ENCODE peak calls at places on chromosomes 2 and 18, in six cellular contexts. H, E, Y, L, S and T are unnamed samples.

GRCh38 chr18:48815182-48815520 is 135.6 kb downstream of the SMAD7 start:
- DNase-seq in H (no peak), E (no peak), Y (no peak), L (no peak), S (no peak), T (no peak)

GRCh38 chr2:11480406-11480805 is 14.4 kb upstream of the E2F6 start:
- DNase-seq in H (no peak), E (no peak), Y (no peak), L (no peak), S (no peak), T (no peak)

GRCh38 chr2:213199871-213200270 is 48.5 kb upstream of the IKZF2 start:
- DNase-seq in H (no peak), E (no peak), Y (no peak), L (peak), S (no peak), T (no peak)

GRCh38 chr2:224145751-224146355 is 106.8 kb upstream of the SERPINE2 start:
- DNase-seq in H (peak), E (peak), Y (no peak), L (peak), S (no peak), T (no peak)

GRCh38 chr2:147108553-147108952 is 736.3 kb upstream of the ACVR2A start:
- DNase-seq in H (no peak), E (peak), Y (no peak), L (no peak), S (no peak), T (no peak)

GRCh38 chr2:232315049-232315922 is 63.3 kb upstream of the ALPP start:
- DNase-seq in H (no peak), E (peak), Y (no peak), L (no peak), S (peak), T (no peak)

GRCh38 chr18:61697306-61697909 is 195.4 kb downstream of the RNF152 start:
- DNase-seq in H (no peak), E (no peak), Y (no peak), L (no peak), S (no peak), T (peak)

GRCh38 chr2:128543646-128544045 is 225.0 kb upstream of the HS6ST1 start:
- DNase-seq in H (no peak), E (peak), Y (no peak), L (no peak), S (peak), T (peak)

GRCh38 chr2:171924170-171924942 is 2.1 kb downstream of the HAT1 start:
- DNase-seq in H (no peak), E (no peak), Y (no peak), L (no peak), S (no peak), T (no peak)

GRCh38 chr18:70044626-70045025 is 97.0 kb upstream of the CD226 start:
- DNase-seq in H (peak), E (peak), Y (no peak), L (peak), S (no peak), T (no peak)

GRCh38 chr2:117980783-117981676 is 32.8 kb downstream of the CCDC93 start:
- DNase-seq in H (no peak), E (peak), Y (no peak), L (peak), S (no peak), T (no peak)

GRCh38 chr2:218026244-218026643 is 23.4 kb upstream of the TNS1 start:
- DNase-seq in H (no peak), E (no peak), Y (no peak), L (no peak), S (no peak), T (no peak)

GRCh38 chr2:23411752-23412431 is 26.9 kb downstream of the KLHL29 start:
- DNase-seq in H (no peak), E (peak), Y (no peak), L (no peak), S (no peak), T (no peak)

GRCh38 chr2:7611750-7612149 is 694.5 kb downstream of the RNF144A start:
- DNase-seq in H (no peak), E (no peak), Y (no peak), L (no peak), S (no peak), T (no peak)

GRCh38 chr2:197328461-197328860 is 17.9 kb upstream of the ANKRD44 start:
- DNase-seq in H (no peak), E (no peak), Y (no peak), L (no peak), S (no peak), T (no peak)

DNA sequence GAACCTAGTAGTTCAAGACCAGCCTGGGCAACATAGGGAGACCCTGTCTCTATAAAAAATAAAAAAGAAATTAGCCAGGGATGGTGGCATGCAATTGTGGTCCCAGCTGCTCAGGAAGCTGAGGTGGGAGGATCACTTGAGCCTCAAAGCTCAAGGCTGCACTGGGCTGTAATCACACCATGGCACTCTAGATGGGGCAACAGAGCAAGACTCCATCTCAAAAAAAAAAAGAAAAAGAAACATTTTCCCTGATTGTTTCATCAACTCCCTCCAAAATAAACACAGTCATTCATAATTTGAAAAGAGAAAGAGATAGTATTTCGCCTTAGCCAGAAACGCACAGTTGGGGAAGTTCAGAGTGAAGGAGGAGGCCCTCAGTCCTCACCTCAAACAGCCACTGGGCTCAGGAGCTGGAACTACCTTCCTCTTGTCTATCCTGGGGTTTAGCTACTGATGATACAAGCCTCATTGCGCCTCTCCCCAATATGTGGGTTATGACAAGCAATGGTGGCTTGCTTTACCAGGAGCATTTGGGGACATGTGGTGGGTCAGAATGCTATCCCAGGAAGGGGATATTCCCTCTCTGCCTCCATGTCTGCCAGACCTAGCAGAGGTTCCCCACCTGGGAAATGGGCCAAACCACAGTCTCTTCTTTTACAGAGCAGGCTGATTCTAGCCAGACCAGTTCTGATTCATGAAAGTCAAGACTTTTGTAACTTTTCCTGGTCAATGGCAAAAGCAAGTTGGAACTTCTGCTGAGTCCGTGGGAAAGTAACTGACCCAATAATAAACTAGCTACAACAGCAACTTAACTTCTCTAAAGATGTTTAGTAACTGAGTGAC is 22.2 kb upstream of the TMEM87B start:
- DNase-seq in H (peak), E (peak), Y (no peak), L (peak), S (no peak), T (no peak)
- H2AFZ ChIP-seq in H (no peak), E (no peak), Y (no peak), L (no peak), S (no peak), T (no peak)

GRCh38 chr2:195608768-195609454 is 48.1 kb upstream of the SLC39A10 start:
- DNase-seq in H (no peak), E (no peak), Y (no peak), L (no peak), S (no peak), T (no peak)

GRCh38 chr2:195612515-195613495 is 44.2 kb upstream of the SLC39A10 start:
- DNase-seq in H (no peak), E (peak), Y (no peak), L (peak), S (peak), T (peak)

GRCh38 chr2:195610708-195611107 is 46.3 kb upstream of the SLC39A10 start:
- DNase-seq in H (no peak), E (no peak), Y (peak), L (no peak), S (no peak), T (no peak)

DNA sequence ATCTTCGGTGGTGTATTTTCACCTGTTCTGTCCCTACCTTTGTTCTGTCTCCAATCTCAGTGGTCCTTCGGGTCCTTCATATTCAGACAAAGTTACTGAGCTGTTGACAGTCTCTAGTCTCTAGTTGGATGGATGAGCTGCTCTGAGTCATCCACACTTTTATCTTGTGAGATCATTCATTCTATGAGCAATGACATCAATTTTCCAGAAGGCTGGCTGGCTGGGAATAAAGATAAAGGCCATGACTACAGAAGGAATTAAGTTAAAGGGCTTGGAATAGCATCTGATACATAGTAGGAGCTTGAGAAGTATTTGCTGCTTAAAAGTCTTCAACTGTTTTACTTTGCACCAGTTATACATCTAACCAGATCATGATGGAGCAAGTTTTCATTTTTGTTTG is 43.1 kb upstream of the SLC39A10 start:
- DNase-seq in H (no peak), E (peak), Y (no peak), L (peak), S (no peak), T (no peak)
- TF ChIP-seq EZH2phosphoT487 in H (no peak), E (no peak), Y (no peak), L (no peak), S (no peak), T (no peak)

DNA sequence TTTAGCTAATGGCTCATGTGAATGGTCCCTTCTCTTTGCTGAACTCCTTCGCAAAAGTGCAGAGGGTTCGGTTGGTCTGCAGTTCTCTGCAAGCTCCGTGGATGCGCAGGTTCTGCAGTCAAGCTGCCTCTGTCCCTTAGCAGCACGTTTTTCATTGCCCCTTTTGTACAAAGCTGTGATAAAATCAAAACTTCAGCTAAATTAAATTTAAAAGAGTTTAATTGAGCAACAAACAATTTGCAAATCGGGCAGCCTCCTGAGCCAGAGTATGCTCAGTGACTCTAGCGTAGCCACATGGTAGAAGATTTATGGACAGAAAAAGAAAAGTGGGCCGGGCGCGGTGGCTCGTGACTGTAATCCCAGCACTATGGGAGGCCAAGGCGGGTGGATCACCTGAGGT is 18.8 kb downstream of the TSN start:
- DNase-seq in H (no peak), E (no peak), Y (no peak), L (no peak), S (no peak), T (no peak)
- TF ChIP-seq CTCF in H (no peak), E (no peak), Y (no peak), L (no peak), S (no peak), T (no peak)

DNA sequence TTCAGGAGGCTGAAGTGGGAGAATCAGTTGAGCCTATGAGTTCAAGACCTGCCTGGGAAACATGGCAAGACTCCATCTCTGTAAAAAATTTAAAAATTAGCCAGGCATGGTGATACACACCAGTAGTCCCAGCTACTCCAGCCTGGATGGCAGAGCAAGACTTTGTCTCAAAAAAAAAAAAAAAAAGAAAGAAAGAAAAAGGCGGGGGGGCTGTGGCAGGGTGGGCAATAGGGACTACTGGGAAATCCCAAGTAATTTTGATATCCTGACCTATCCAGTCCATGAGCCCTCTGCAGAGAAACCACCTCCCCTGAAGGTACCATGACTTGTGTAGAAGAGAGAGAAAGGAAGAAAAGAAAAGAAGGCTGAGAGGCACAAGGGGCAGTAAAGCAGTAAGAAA is 45.3 kb downstream of the ALPK2 start:
- DNase-seq in H (no peak), E (no peak), Y (no peak), L (no peak), S (no peak), T (no peak)
- H2AFZ ChIP-seq in H (no peak), E (no peak), Y (no peak), L (no peak), S (no peak), T (no peak)

GRCh38 chr18:79523738-79524180 is 128.0 kb downstream of the NFATC1 start:
- DNase-seq in H (no peak), E (no peak), Y (peak), L (no peak), S (no peak), T (no peak)

GRCh38 chr18:79521806-79522205 is 126.1 kb downstream of the NFATC1 start:
- DNase-seq in H (no peak), E (no peak), Y (no peak), L (no peak), S (no peak), T (no peak)

GRCh38 chr18:79523221-79523737 is 127.5 kb downstream of the NFATC1 start:
- DNase-seq in H (no peak), E (no peak), Y (peak), L (no peak), S (no peak), T (no peak)

GRCh38 chr18:79524181-79525078 is 128.7 kb downstream of the NFATC1 start:
- DNase-seq in H (no peak), E (no peak), Y (peak), L (no peak), S (no peak), T (no peak)

GRCh38 chr18:79522451-79523220 is 126.9 kb downstream of the NFATC1 start:
- DNase-seq in H (no peak), E (no peak), Y (peak), L (no peak), S (no peak), T (no peak)
- TF ChIP-seq EZH2phosphoT487 in H (no peak), E (no peak), Y (no peak), L (no peak), S (no peak), T (no peak)

DNA sequence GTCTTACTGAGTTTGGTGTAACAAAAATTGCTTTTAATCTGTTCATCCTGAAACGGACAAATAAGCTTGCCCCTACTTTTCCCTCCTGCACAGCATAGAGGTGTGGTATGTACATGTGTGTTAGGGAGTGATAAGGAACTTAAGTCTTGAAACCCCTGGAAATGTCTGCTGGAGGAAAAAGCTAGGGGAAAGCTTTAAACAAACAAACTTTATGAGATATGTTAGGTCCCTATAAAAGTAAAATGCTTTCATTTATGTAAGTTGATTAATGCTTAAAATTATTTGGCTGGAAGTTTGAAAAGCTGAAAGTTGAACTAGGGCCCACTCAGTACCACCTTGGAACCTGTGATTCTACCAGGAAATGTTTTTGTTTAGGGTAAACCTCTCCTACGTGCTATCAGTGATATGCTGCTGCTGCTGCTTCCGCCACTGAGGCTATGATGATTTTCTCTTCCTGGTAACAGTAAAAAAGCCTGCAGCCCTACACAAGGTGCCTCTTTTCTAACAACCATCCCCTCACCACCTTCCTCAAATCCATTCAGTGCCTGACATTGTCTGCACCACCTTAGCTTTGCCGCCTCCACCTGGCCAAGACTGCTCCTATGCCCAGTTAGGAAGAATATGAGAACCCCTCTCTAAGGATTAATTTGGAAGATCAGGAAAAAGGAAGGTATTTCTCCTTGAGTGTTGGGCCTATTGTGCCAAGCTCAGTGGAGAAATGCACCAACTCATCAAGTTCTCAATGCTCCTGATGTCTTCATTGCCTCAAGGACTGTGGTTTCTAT is 2.5 kb upstream of the YES1 start:
- DNase-seq in H (no peak), E (no peak), Y (no peak), L (no peak), S (peak), T (no peak)
- TF ChIP-seq CTCF in H (peak), E (peak), Y (no peak), L (no peak), S (peak), T (no peak)

DNA sequence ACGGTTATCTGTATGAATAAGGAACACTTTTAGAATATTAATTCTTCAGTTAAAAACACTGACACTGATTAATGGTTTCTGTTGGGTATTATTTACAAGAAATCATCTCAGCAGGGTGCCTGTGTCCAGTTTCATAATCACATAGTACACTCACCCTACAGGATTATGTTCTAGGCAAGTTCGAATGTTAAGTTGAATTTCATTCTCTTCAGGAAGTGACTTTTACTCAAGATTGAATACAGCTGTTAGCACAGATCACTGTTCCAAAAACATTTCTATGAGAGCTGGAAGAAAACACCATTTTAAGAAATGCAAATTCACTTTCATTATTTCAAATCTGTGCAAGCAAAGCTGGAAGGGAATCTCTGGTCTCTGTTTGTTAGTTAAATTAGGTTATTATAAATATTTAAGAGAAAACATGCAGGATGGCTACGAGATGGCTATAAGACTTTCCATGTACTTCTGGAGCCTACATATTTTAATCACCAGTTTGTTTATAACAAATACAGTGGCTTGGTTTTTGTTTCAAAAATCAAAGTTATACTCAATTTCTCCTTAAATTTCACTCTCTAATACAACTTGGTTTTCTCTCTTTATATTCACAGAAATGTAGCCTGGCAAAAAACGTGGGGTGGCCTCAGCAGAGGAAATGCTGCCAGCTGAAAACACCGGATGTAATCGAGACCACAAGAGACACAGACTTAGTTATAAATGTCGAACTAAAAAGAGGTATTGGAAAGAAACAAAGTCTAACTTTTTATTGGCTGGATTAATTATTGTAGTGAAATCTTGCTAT is 65.8 kb downstream of the RBMS1 start:
- DNase-seq in H (no peak), E (no peak), Y (peak), L (no peak), S (no peak), T (no peak)
- H2AFZ ChIP-seq in H (no peak), E (no peak), Y (peak), L (no peak), S (no peak), T (no peak)